ENCODE peak calls at places on chromosomes 3 and 15, in five cellular contexts. I is PC-3, P is colonic mucosa, G is substantia nigra, J is PC-9. W is an unnamed sample.

GRCh38 chr3:120795017-120795648 is 52.6 kb downstream of the GTF2E1 start:
- DNase-seq in I (peak), P (peak), G (peak), J (no peak), W (peak)

GRCh38 chr3:87246662-87247061 is 19.6 kb downstream of the CHMP2B start:
- DNase-seq in I (peak), P (no peak), G (no peak), J (no peak), W (no peak)

GRCh38 chr15:56342653-56343052 is 22.6 kb upstream of the TEX9 start:
- DNase-seq in I (no peak), P (no peak), G (no peak), J (no peak), W (no peak)

GRCh38 chr15:29435811-29436210 is 166.2 kb upstream of the NSMCE3 start:
- DNase-seq in I (peak), P (no peak), G (no peak), J (no peak), W (no peak)

GRCh38 chr3:120258009-120258408 is 27.0 kb downstream of the GPR156 start:
- DNase-seq in I (no peak), P (no peak), G (no peak), J (no peak), W (no peak)

GRCh38 chr3:52109556-52110380 is 44.5 kb downstream of the POC1A start:
- DNase-seq in I (no peak), P (no peak), G (no peak), J (no peak), W (no peak)

GRCh38 chr3:10635446-10636076 is 130.2 kb upstream of the ATP2B2 start:
- DNase-seq in I (no peak), P (no peak), G (no peak), J (no peak), W (no peak)

GRCh38 chr3:149625795-149626194 is 32.0 kb downstream of the WWTR1 start:
- DNase-seq in I (no peak), P (no peak), G (no peak), J (no peak), W (no peak)

GRCh38 chr15:89406756-89407650 is 72.4 kb upstream of the POLG start:
- DNase-seq in I (no peak), P (no peak), G (no peak), J (no peak), W (no peak)

GRCh38 chr3:14125193-14126016 is 553 bp downstream of the TMEM43 start:
- DNase-seq in I (peak), P (peak), G (no peak), J (peak), W (peak)

GRCh38 chr3:14128724-14129123 is 3.9 kb downstream of the TMEM43 start:
- DNase-seq in I (no peak), P (no peak), G (no peak), J (no peak), W (no peak)

GRCh38 chr3:14127516-14128161 is 2.8 kb downstream of the TMEM43 start:
- DNase-seq in I (no peak), P (no peak), G (no peak), J (no peak), W (no peak)

GRCh38 chr3:14126017-14126902 is 1.4 kb downstream of the TMEM43 start:
- DNase-seq in I (no peak), P (no peak), G (no peak), J (no peak), W (no peak)

DNA sequence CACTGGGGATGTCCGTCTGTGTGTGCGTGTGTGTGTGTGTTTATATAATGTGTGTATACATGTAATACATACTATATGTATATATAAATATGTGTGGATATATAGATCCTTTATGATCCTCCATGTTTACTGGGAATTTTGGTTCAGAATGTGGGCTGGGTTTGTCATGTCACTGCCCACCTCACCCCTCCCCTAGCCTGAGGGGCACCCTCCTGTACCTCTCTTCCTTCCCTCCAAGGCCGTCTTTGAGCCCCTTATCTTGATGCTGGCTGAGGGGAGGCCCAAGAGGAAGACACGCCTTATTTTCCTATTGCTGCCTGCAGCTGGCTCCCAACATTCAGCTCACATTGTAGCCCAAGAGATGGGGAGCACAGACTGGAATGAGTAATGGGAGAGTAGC is 2.3 kb downstream of the TMEM43 start:
- DNase-seq in I (no peak), P (peak), G (no peak), J (no peak), W (no peak)
- H3K27ac ChIP-seq in I (no peak), P (no peak), G (no peak), J (no peak), W (peak)

DNA sequence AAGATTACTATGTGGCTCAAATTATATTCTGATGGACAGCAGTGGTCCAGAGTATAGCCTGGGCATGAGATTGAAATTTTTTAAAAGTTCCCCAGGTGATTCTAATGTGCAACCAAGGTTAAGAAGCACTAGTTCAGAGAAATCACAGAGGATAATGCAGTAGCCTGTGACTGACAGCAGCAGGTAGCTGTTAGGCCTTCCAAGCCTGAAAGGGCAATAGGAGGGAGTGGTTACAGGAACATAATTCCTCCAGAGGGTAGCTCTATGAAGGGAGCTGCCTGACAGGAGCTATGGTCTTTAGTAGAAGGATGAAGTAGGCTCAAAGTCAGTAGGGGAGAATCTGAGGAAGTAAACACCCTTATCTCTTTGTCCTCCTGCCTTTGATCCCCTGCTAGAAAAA is 342.9 kb upstream of the PPP2R3A start:
- DNase-seq in I (no peak), P (no peak), G (no peak), J (no peak), W (no peak)
- H3K27ac ChIP-seq in I (no peak), P (no peak), G (no peak), J (no peak), W (no peak)

GRCh38 chr3:138389144-138389601 is 40.8 kb downstream of the MRAS start:
- DNase-seq in I (no peak), P (no peak), G (peak), J (no peak), W (no peak)
- H3K27ac ChIP-seq in I (no peak), P (no peak), G (no peak), J (no peak), W (no peak)

GRCh38 chr3:177473184-177473583 is 275.9 kb upstream of the TBL1XR1 start:
- DNase-seq in I (no peak), P (no peak), G (no peak), J (no peak), W (no peak)

GRCh38 chr3:177474652-177475051 is 277.4 kb upstream of the TBL1XR1 start:
- DNase-seq in I (no peak), P (no peak), G (no peak), J (no peak), W (no peak)

GRCh38 chr3:177473903-177474302 is 276.6 kb upstream of the TBL1XR1 start:
- DNase-seq in I (no peak), P (no peak), G (no peak), J (no peak), W (no peak)

GRCh38 chr3:177470200-177470941 is 273.1 kb upstream of the TBL1XR1 start:
- DNase-seq in I (no peak), P (no peak), G (no peak), J (no peak), W (no peak)

GRCh38 chr3:177471733-177472480 is 274.6 kb upstream of the TBL1XR1 start:
- DNase-seq in I (no peak), P (no peak), G (no peak), J (no peak), W (no peak)
- H3K27ac ChIP-seq in I (no peak), P (no peak), G (peak), J (no peak), W (no peak)

GRCh38 chr3:169152319-169152718 is 511.2 kb downstream of the MECOM start:
- DNase-seq in I (no peak), P (peak), G (no peak), J (no peak), W (no peak)
- H3K27ac ChIP-seq in I (no peak), P (no peak), G (no peak), J (no peak), W (no peak)

GRCh38 chr3:141421639-141422319 is 53.5 kb downstream of the ZBTB38 start:
- DNase-seq in I (peak), P (no peak), G (no peak), J (no peak), W (no peak)
- H3K27ac ChIP-seq in I (peak), P (no peak), G (no peak), J (no peak), W (peak)

DNA sequence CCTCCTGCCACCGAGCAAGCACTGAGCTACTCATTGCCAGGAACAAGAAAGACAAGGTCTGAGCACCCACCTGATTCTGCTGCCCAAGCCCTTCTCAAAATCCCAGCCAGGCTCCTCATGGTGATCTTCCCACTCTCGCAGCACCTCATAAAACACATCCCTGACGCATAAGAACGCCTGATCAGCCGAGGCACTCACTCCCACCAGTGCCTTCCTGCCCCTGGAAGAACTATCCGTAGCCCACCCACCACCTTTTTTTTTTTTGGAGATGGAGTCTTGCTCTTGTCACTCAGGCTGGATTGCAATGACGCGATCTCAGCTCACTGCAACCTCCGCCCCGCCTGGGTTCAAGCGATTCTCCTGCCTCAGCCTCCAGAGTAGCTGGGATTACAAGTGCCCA is 3.9 kb downstream of the CDAN1 start:
- DNase-seq in I (no peak), P (no peak), G (no peak), J (no peak), W (no peak)
- H3K27ac ChIP-seq in I (no peak), P (no peak), G (no peak), J (no peak), W (no peak)

GRCh38 chr15:31096563-31096962 is 5.0 kb downstream of the TRPM1 start:
- DNase-seq in I (no peak), P (no peak), G (no peak), J (no peak), W (no peak)
- H3K27ac ChIP-seq in I (no peak), P (no peak), G (no peak), J (no peak), W (no peak)